ENCODE peak calls at places on chromosomes 5 and 9, in nine cellular contexts. G is immature natural killer cell, V is DMS 273 treated with DMSO at 0.1 percent for 48 hours, W is posterior vena cava, U is kidney epithelial cell, Z is Peyer's patch, Y is G401, K is CMK, R is bronchial epithelial cell. T is an unnamed sample.

GRCh38 chr5:56532411-56532935 is 282.9 kb upstream of the MAP3K1 start:
- DNase-seq in G (no peak), V (no peak), W (no peak), U (no peak), Z (no peak), Y (peak; percentile 52), K (no peak), R (no peak), T (no peak)

GRCh38 chr5:66246621-66247020 is 102.5 kb downstream of the SREK1 start:
- DNase-seq in G (no peak), V (no peak), W (no peak), U (no peak), Z (no peak), Y (no peak), K (no peak), R (peak; percentile 65), T (no peak)

GRCh38 chr5:153598099-153598498 is 107.6 kb downstream of the GRIA1 start:
- DNase-seq in G (no peak), V (no peak), W (no peak), U (no peak), Z (no peak), Y (no peak), K (no peak), R (no peak), T (no peak)

GRCh38 chr9:126113756-126114408 is 212.7 kb upstream of the MVB12B start:
- DNase-seq in G (no peak), V (no peak), W (peak; percentile 41), U (no peak), Z (no peak), Y (no peak), K (no peak), R (no peak), T (no peak)

GRCh38 chr5:56737918-56738606 is 77.3 kb upstream of the MAP3K1 start:
- DNase-seq in G (no peak), V (no peak), W (no peak), U (no peak), Z (no peak), Y (no peak), K (no peak), R (peak; percentile 40), T (no peak)

GRCh38 chr9:69249337-69249736 is 75.3 kb downstream of the TJP2 start:
- DNase-seq in G (no peak), V (no peak), W (no peak), U (no peak), Z (no peak), Y (no peak), K (no peak), R (peak; percentile 28), T (no peak)

GRCh38 chr9:70947519-70947918 is 173.9 kb downstream of the TRPM3 start:
- DNase-seq in G (no peak), V (no peak), W (no peak), U (no peak), Z (no peak), Y (no peak), K (no peak), R (no peak), T (no peak)

GRCh38 chr5:14948341-14948830 is 76.8 kb upstream of the ANKH start:
- DNase-seq in G (no peak), V (no peak), W (no peak), U (no peak), Z (no peak), Y (no peak), K (no peak), R (no peak), T (no peak)

GRCh38 chr9:136346157-136346481 is 17.4 kb downstream of the DNLZ start:
- DNase-seq in G (no peak), V (no peak), W (no peak), U (no peak), Z (no peak), Y (no peak), K (no peak), R (no peak), T (no peak)

GRCh38 chr5:150167908-150168307 is 1.3 kb downstream of the CDX1 start:
- DNase-seq in G (no peak), V (no peak), W (no peak), U (no peak), Z (no peak), Y (no peak), K (no peak), R (no peak), T (no peak)

GRCh38 chr5:116370886-116371285 is 203.7 kb downstream of the SEMA6A start:
- DNase-seq in G (no peak), V (no peak), W (no peak), U (no peak), Z (no peak), Y (no peak), K (no peak), R (peak; percentile 50), T (no peak)

GRCh38 chr5:57172466-57172961 is 1.3 kb upstream of the GPBP1 start:
- DNase-seq in G (peak; percentile 25), V (no peak), W (no peak), U (no peak), Z (peak; percentile 43), Y (peak; percentile 51), K (no peak), R (peak; percentile 55), T (no peak)

GRCh38 chr5:67066815-67067214 is 129.8 kb downstream of the CD180 start:
- DNase-seq in G (no peak), V (no peak), W (no peak), U (no peak), Z (no peak), Y (no peak), K (no peak), R (no peak), T (no peak)

GRCh38 chr5:71873202-71873601 is 154.1 kb downstream of the CARTPT start:
- DNase-seq in G (no peak), V (peak; percentile 99), W (no peak), U (no peak), Z (no peak), Y (peak; percentile 96), K (no peak), R (peak; percentile 81), T (no peak)

GRCh38 chr9:111601237-111602018 is 2.0 kb upstream of the PTGR1 start:
- DNase-seq in G (no peak), V (no peak), W (no peak), U (no peak), Z (no peak), Y (no peak), K (no peak), R (peak; percentile 82), T (no peak)

GRCh38 chr9:81183763-81184162 is 505.6 kb downstream of the TLE1 start:
- DNase-seq in G (no peak), V (no peak), W (no peak), U (peak; percentile 73), Z (no peak), Y (no peak), K (no peak), R (no peak), T (no peak)

GRCh38 chr9:21018177-21018576 is 13.3 kb downstream of the HACD4 start:
- DNase-seq in G (no peak), V (no peak), W (no peak), U (no peak), Z (no peak), Y (no peak), K (no peak), R (no peak), T (no peak)

GRCh38 chr5:174505621-174506020 is 218.8 kb upstream of the MSX2 start:
- DNase-seq in G (no peak), V (no peak), W (no peak), U (no peak), Z (no peak), Y (no peak), K (no peak), R (peak; percentile 79), T (no peak)

GRCh38 chr9:89731262-89731980 is 126.6 kb downstream of the GADD45G start:
- DNase-seq in G (no peak), V (no peak), W (peak; percentile 57), U (no peak), Z (no peak), Y (no peak), K (no peak), R (no peak), T (no peak)

GRCh38 chr9:98971168-98971914 is 27.6 kb downstream of the COL15A1 start:
- DNase-seq in G (no peak), V (no peak), W (no peak), U (no peak), Z (no peak), Y (no peak), K (no peak), R (peak; percentile 22), T (peak; percentile 34)

GRCh38 chr9:77848897-77849296 is 182.7 kb downstream of the GNAQ start:
- DNase-seq in G (no peak), V (no peak), W (peak; percentile 88), U (peak; percentile 73), Z (no peak), Y (peak; percentile 11), K (no peak), R (peak; percentile 76), T (no peak)

GRCh38 chr9:11871832-11872231 is 821.4 kb upstream of the TYRP1 start:
- DNase-seq in G (no peak), V (no peak), W (no peak), U (no peak), Z (no peak), Y (no peak), K (no peak), R (no peak), T (no peak)

GRCh38 chr5:140362875-140363630 is 3.1 kb downstream of the SLC4A9 start:
- DNase-seq in G (peak; percentile 68), V (peak; percentile 3), W (peak; percentile 93), U (no peak), Z (peak; percentile 73), Y (peak; percentile 77), K (peak; percentile 38), R (no peak), T (peak; percentile 85)

GRCh38 chr5:15703901-15704300 is 203.9 kb downstream of the FBXL7 start:
- DNase-seq in G (no peak), V (no peak), W (no peak), U (no peak), Z (no peak), Y (no peak), K (no peak), R (no peak), T (no peak)

GRCh38 chr9:5614192-5614591 is 14.7 kb upstream of the RIC1 start:
- DNase-seq in G (no peak), V (no peak), W (no peak), U (no peak), Z (no peak), Y (no peak), K (no peak), R (no peak), T (no peak)

GRCh38 chr5:54329731-54330709 is 19.6 kb upstream of the ARL15 start:
- DNase-seq in G (no peak), V (no peak), W (no peak), U (peak; percentile 74), Z (no peak), Y (no peak), K (no peak), R (peak; percentile 91), T (no peak)

T was measured in neural crest cell.